ENCODE peak calls at places on chromosomes 3 and 15, in four cellular contexts. One of them, this sample, is unnamed.

GRCh38 chr3:159232966-159233365 is 431.1 kb downstream of the MFSD1 start:
- DNase-seq in stimulated activated naive CD8-positive, alpha-beta T cell treated with anti-CD3 and anti-CD28 coated beads, Interleukin-15, Interleukin-2, amounts not matched to agents 100 U/mL and 50 U/mL, for 24 hours: no peak
- DNase-seq in MV-4-11: no peak
- DNase-seq in stimulated activated CD4-positive, alpha-beta T cell treated with anti-CD3 and anti-CD28 coated beads, Interleukin-4, amount 100 ng/mL, for 24 hours: no peak
- DNase-seq in this sample: no peak

GRCh38 chr3:122392868-122393844 is 9.2 kb downstream of the FAM162A start:
- DNase-seq in MV-4-11: peak
- DNase-seq in stimulated activated CD4-positive, alpha-beta T cell treated with anti-CD3 and anti-CD28 coated beads, Interleukin-4, amount 100 ng/mL, for 24 hours: peak
- DNase-seq in stimulated activated naive CD8-positive, alpha-beta T cell treated with anti-CD3 and anti-CD28 coated beads, Interleukin-15, Interleukin-2, amounts not matched to agents 100 U/mL and 50 U/mL, for 24 hours: no peak
- DNase-seq in this sample: no peak

GRCh38 chr3:192929146-192929545 is 11.5 kb upstream of the MB21D2 start:
- DNase-seq in MV-4-11: no peak
- DNase-seq in stimulated activated CD4-positive, alpha-beta T cell treated with anti-CD3 and anti-CD28 coated beads, Interleukin-4, amount 100 ng/mL, for 24 hours: no peak
- DNase-seq in stimulated activated naive CD8-positive, alpha-beta T cell treated with anti-CD3 and anti-CD28 coated beads, Interleukin-15, Interleukin-2, amounts not matched to agents 100 U/mL and 50 U/mL, for 24 hours: no peak
- DNase-seq in this sample: no peak

GRCh38 chr3:170454468-170454867 is 35.8 kb downstream of the CLDN11 start:
- DNase-seq in stimulated activated CD4-positive, alpha-beta T cell treated with anti-CD3 and anti-CD28 coated beads, Interleukin-4, amount 100 ng/mL, for 24 hours: no peak
- DNase-seq in MV-4-11: no peak
- DNase-seq in stimulated activated naive CD8-positive, alpha-beta T cell treated with anti-CD3 and anti-CD28 coated beads, Interleukin-15, Interleukin-2, amounts not matched to agents 100 U/mL and 50 U/mL, for 24 hours: no peak
- DNase-seq in this sample: no peak

GRCh38 chr15:47987908-47988532 is 132.8 kb upstream of the SLC24A5 start:
- DNase-seq in stimulated activated naive CD8-positive, alpha-beta T cell treated with anti-CD3 and anti-CD28 coated beads, Interleukin-15, Interleukin-2, amounts not matched to agents 100 U/mL and 50 U/mL, for 24 hours: no peak
- DNase-seq in stimulated activated CD4-positive, alpha-beta T cell treated with anti-CD3 and anti-CD28 coated beads, Interleukin-4, amount 100 ng/mL, for 24 hours: no peak
- DNase-seq in MV-4-11: peak
- DNase-seq in this sample: no peak

GRCh38 chr15:69789648-69790393 is 307.9 kb downstream of the TLE3 start:
- DNase-seq in stimulated activated naive CD8-positive, alpha-beta T cell treated with anti-CD3 and anti-CD28 coated beads, Interleukin-15, Interleukin-2, amounts not matched to agents 100 U/mL and 50 U/mL, for 24 hours: no peak
- DNase-seq in stimulated activated CD4-positive, alpha-beta T cell treated with anti-CD3 and anti-CD28 coated beads, Interleukin-4, amount 100 ng/mL, for 24 hours: no peak
- DNase-seq in MV-4-11: no peak
- DNase-seq in this sample: no peak

GRCh38 chr3:195451373-195452000 is 8.7 kb upstream of the ACAP2 start:
- DNase-seq in stimulated activated CD4-positive, alpha-beta T cell treated with anti-CD3 and anti-CD28 coated beads, Interleukin-4, amount 100 ng/mL, for 24 hours: no peak
- DNase-seq in MV-4-11: no peak
- DNase-seq in stimulated activated naive CD8-positive, alpha-beta T cell treated with anti-CD3 and anti-CD28 coated beads, Interleukin-15, Interleukin-2, amounts not matched to agents 100 U/mL and 50 U/mL, for 24 hours: no peak
- DNase-seq in this sample: no peak

GRCh38 chr15:93063292-93063671 is 25.7 kb downstream of the RGMA start:
- DNase-seq in stimulated activated CD4-positive, alpha-beta T cell treated with anti-CD3 and anti-CD28 coated beads, Interleukin-4, amount 100 ng/mL, for 24 hours: no peak
- DNase-seq in MV-4-11: no peak
- DNase-seq in stimulated activated naive CD8-positive, alpha-beta T cell treated with anti-CD3 and anti-CD28 coated beads, Interleukin-15, Interleukin-2, amounts not matched to agents 100 U/mL and 50 U/mL, for 24 hours: no peak
- DNase-seq in this sample: no peak

GRCh38 chr3:188053710-188054379 is 100.1 kb upstream of the LPP start:
- DNase-seq in MV-4-11: no peak
- DNase-seq in stimulated activated naive CD8-positive, alpha-beta T cell treated with anti-CD3 and anti-CD28 coated beads, Interleukin-15, Interleukin-2, amounts not matched to agents 100 U/mL and 50 U/mL, for 24 hours: no peak
- DNase-seq in stimulated activated CD4-positive, alpha-beta T cell treated with anti-CD3 and anti-CD28 coated beads, Interleukin-4, amount 100 ng/mL, for 24 hours: no peak
- DNase-seq in this sample: no peak

This sample was measured in occipital lobe.